ENCODE peak calls at places on chromosomes 5 and 9, in seven cellular contexts. J is aorta; X is heart right ventricle; E is sciatic nerve; D is activated CD8-positive, alpha-beta memory T cell treated with anti-CD3 and anti-CD28 coated beads, Interleukin-2, amount 10 ng/mL, durations not matched to agents 7 days and 5 days; C is left lung; P is stimulated activated naive CD8-positive, alpha-beta T cell treated with anti-CD3 and anti-CD28 coated beads, Interleukin-15, amount 100 ng/mL, for 72 hours. F is an unnamed sample.

GRCh38 chr9:125095821-125096443 is 47.4 kb downstream of the SCAI start:
- ATAC-seq in J (no peak), X (no peak), E (no peak), D (no peak), C (no peak), P (no peak), F (no peak)

GRCh38 chr5:60357302-60357701 is 342.7 kb downstream of the DEPDC1B start:
- ATAC-seq in J (no peak), X (no peak), E (no peak), D (no peak), C (no peak), P (no peak), F (no peak)

GRCh38 chr9:8036914-8037524 is 237.4 kb upstream of the DMAC1 start:
- ATAC-seq in J (no peak), X (no peak), E (no peak), D (no peak), C (no peak), P (no peak), F (no peak)

GRCh38 chr9:22041792-22042191 is 32.7 kb upstream of the CDKN2B start:
- ATAC-seq in J (no peak), X (no peak), E (no peak), D (no peak), C (peak; percentile 87), P (no peak), F (no peak)

GRCh38 chr5:42621662-42622061 is 135.0 kb upstream of the CCDC152 start:
- ATAC-seq in J (no peak), X (no peak), E (no peak), D (no peak), C (peak; percentile 31), P (no peak), F (no peak)

GRCh38 chr9:14080940-14081621 is 232.9 kb downstream of the NFIB start:
- ATAC-seq in J (no peak), X (no peak), E (no peak), D (no peak), C (no peak), P (no peak), F (no peak)

GRCh38 chr9:26685857-26686256 is 206.7 kb downstream of the CAAP1 start:
- ATAC-seq in J (no peak), X (no peak), E (no peak), D (no peak), C (no peak), P (no peak), F (no peak)

GRCh38 chr5:35246928-35247644 is 16.8 kb upstream of the PRLR start:
- ATAC-seq in J (peak; percentile 86), X (peak; percentile 74), E (peak; percentile 90), D (no peak), C (no peak), P (peak; percentile 15), F (no peak)

GRCh38 chr5:6510132-6510531 is 61.5 kb downstream of the UBE2QL1 start:
- ATAC-seq in J (no peak), X (peak; percentile 81), E (no peak), D (no peak), C (no peak), P (no peak), F (no peak)

GRCh38 chr5:125829349-125829748 is 593.9 kb upstream of the GRAMD2B start:
- ATAC-seq in J (no peak), X (no peak), E (no peak), D (no peak), C (no peak), P (no peak), F (no peak)

GRCh38 chr5:178338126-178338749 is 105.6 kb upstream of the PHYKPL start:
- ATAC-seq in J (peak; percentile 6), X (peak; percentile 9), E (no peak), D (no peak), C (no peak), P (no peak), F (no peak)

GRCh38 chr5:77620404-77620803 is 18.1 kb downstream of the OTP start:
- ATAC-seq in J (no peak), X (no peak), E (no peak), D (no peak), C (no peak), P (no peak), F (no peak)

GRCh38 chr5:151040211-151040747 is 19.9 kb downstream of the GPX3 start:
- ATAC-seq in J (peak; percentile 33), X (peak; percentile 53), E (peak; percentile 69), D (no peak), C (peak; percentile 33), P (no peak), F (peak; percentile 49)

GRCh38 chr5:150734579-150735384 is 24.0 kb downstream of the DCTN4 start:
- ATAC-seq in J (peak; percentile 60), X (peak; percentile 78), E (peak; percentile 84), D (peak; percentile 70), C (peak; percentile 88), P (peak; percentile 70), F (peak; percentile 61)

GRCh38 chr5:14977058-14977640 is 105.6 kb upstream of the ANKH start:
- ATAC-seq in J (no peak), X (no peak), E (no peak), D (no peak), C (no peak), P (no peak), F (no peak)

GRCh38 chr5:168114444-168115017 is 176.9 kb upstream of the WWC1 start:
- ATAC-seq in J (no peak), X (peak; percentile 84), E (no peak), D (peak; percentile 47), C (peak; percentile 92), P (peak; percentile 66), F (no peak)

GRCh38 chr5:81401266-81401665 is 7.3 kb upstream of the ACOT12 start:
- ATAC-seq in J (peak; percentile 30), X (no peak), E (no peak), D (no peak), C (no peak), P (no peak), F (no peak)

GRCh38 chr9:68912561-68912960 is 101.4 kb downstream of the PRKACG start:
- ATAC-seq in J (no peak), X (no peak), E (no peak), D (no peak), C (no peak), P (no peak), F (no peak)

GRCh38 chr9:116555556-116556180 is 131.4 kb upstream of the TRIM32 start:
- ATAC-seq in J (no peak), X (no peak), E (no peak), D (no peak), C (no peak), P (no peak), F (no peak)

GRCh38 chr5:178267245-178267644 is 34.6 kb upstream of the PHYKPL start:
- ATAC-seq in J (no peak), X (peak; percentile 78), E (no peak), D (no peak), C (no peak), P (no peak), F (no peak)

GRCh38 chr9:34456746-34457145 is 1.6 kb downstream of the FAM219A start:
- ATAC-seq in J (no peak), X (no peak), E (no peak), D (no peak), C (no peak), P (no peak), F (no peak)

GRCh38 chr9:133960568-133961129 is 31.5 kb downstream of the VAV2 start:
- ATAC-seq in J (no peak), X (peak; percentile 58), E (no peak), D (no peak), C (peak; percentile 86), P (no peak), F (peak; percentile 74)

GRCh38 chr5:132873119-132873929 is at the start of gene LEAP2:
- ATAC-seq in J (no peak), X (peak; percentile 53), E (no peak), D (no peak), C (peak; percentile 45), P (no peak), F (no peak)

GRCh38 chr5:30069441-30070263 is 1123.8 kb upstream of the CDH6 start:
- ATAC-seq in J (peak; percentile 56), X (no peak), E (peak; percentile 32), D (no peak), C (no peak), P (peak; percentile 18), F (no peak)

GRCh38 chr9:87343816-87344438 is 153.7 kb upstream of the DAPK1 start:
- ATAC-seq in J (no peak), X (peak; percentile 20), E (peak; percentile 5), D (no peak), C (no peak), P (no peak), F (no peak)

GRCh38 chr9:88605500-88606172 is 70.7 kb downstream of the NXNL2 start:
- ATAC-seq in J (peak; percentile 89), X (peak; percentile 85), E (peak; percentile 89), D (no peak), C (peak; percentile 16), P (no peak), F (peak; percentile 83)

GRCh38 chr9:103991698-103992097 is 102.4 kb upstream of the SMC2 start:
- ATAC-seq in J (no peak), X (no peak), E (no peak), D (peak; percentile 80), C (no peak), P (peak; percentile 87), F (no peak)

GRCh38 chr5:157859227-157859575 is 256 bp upstream of the CLINT1 start:
- ATAC-seq in J (no peak), X (no peak), E (no peak), D (peak; percentile 1), C (no peak), P (peak; percentile 1), F (peak; percentile 2)

GRCh38 chr9:99509900-99510299 is 287.8 kb downstream of the SEC61B start:
- ATAC-seq in J (no peak), X (no peak), E (no peak), D (no peak), C (no peak), P (no peak), F (no peak)

GRCh38 chr5:151671979-151672378 is 14.7 kb downstream of the SPARC start:
- ATAC-seq in J (peak; percentile 53), X (peak; percentile 73), E (peak; percentile 39), D (no peak), C (peak; percentile 44), P (no peak), F (peak; percentile 38)

GRCh38 chr9:91178281-91179236 is 183.2 kb downstream of the AUH start:
- ATAC-seq in J (no peak), X (peak; percentile 28), E (peak; percentile 58), D (peak; percentile 5), C (no peak), P (peak; percentile 45), F (no peak)

GRCh38 chr5:142740903-142741302 is 29.3 kb upstream of the ARHGAP26 start:
- ATAC-seq in J (peak; percentile 64), X (peak; percentile 55), E (peak; percentile 92), D (no peak), C (no peak), P (no peak), F (peak; percentile 58)

GRCh38 chr5:121533814-121534213 is 317.9 kb upstream of the FTMT start:
- ATAC-seq in J (no peak), X (peak; percentile 79), E (no peak), D (no peak), C (no peak), P (no peak), F (no peak)

GRCh38 chr5:66757219-66757833 is 161.1 kb downstream of the MAST4 start:
- ATAC-seq in J (no peak), X (peak; percentile 44), E (no peak), D (no peak), C (peak; percentile 94), P (no peak), F (no peak)

GRCh38 chr9:98416294-98416693 is 160.8 kb upstream of the TBC1D2 start:
- ATAC-seq in J (no peak), X (no peak), E (no peak), D (no peak), C (no peak), P (no peak), F (no peak)

GRCh38 chr5:120380644-120381043 is 83.5 kb upstream of the PRR16 start:
- ATAC-seq in J (no peak), X (no peak), E (no peak), D (no peak), C (no peak), P (no peak), F (no peak)